ENCODE peak calls at places on chromosomes 11 and 22, in four cellular contexts. I is mesenchymal stem cell, W is GM23338, D is K562. O is an unnamed sample.

GRCh38 chr11:29293825-29294224 is 723.0 kb downstream of the KCNA4 start:
- DNase-seq in I (peak; percentile 86), W (no peak), D (no peak), O (no peak)

GRCh38 chr11:518463-519202 is 11.6 kb upstream of the RNH1 start:
- DNase-seq in I (peak; percentile 94), W (peak; percentile 89), D (peak; percentile 94), O (peak; percentile 92)

GRCh38 chr11:9455722-9456121 is 5.1 kb upstream of the ZNF143 start:
- DNase-seq in I (no peak), W (no peak), D (no peak), O (no peak)

GRCh38 chr11:122898799-122899198 is 16.2 kb downstream of the JHY start:
- DNase-seq in I (no peak), W (no peak), D (no peak), O (no peak)

GRCh38 chr11:120925944-120926343 is 98.0 kb upstream of the TBCEL start:
- DNase-seq in I (no peak), W (no peak), D (no peak), O (no peak)

GRCh38 chr11:104876324-104876723 is 21.9 kb downstream of the CASP12 start:
- DNase-seq in I (peak; percentile 18), W (no peak), D (no peak), O (no peak)

GRCh38 chr11:74932797-74933196 is 16.1 kb downstream of the XRRA1 start:
- DNase-seq in I (peak; percentile 32), W (no peak), D (no peak), O (no peak)

GRCh38 chr22:32880906-32881596 is 79.5 kb downstream of the TIMP3 start:
- DNase-seq in I (peak; percentile 82), W (no peak), D (peak; percentile 78), O (no peak)

GRCh38 chr22:38974170-38974825 is 7.8 kb upstream of the APOBEC3B start:
- DNase-seq in I (no peak), W (no peak), D (no peak), O (no peak)

GRCh38 chr22:49712195-49712791 is 115.4 kb downstream of the BRD1 start:
- DNase-seq in I (no peak), W (no peak), D (peak; percentile 57), O (no peak)

GRCh38 chr22:31269892-31270574 is 22.3 kb downstream of the PIK3IP1 start:
- DNase-seq in I (no peak), W (peak; percentile 79), D (no peak), O (no peak)

GRCh38 chr11:37141707-37142106 is 543.7 kb upstream of the RAG2 start:
- DNase-seq in I (no peak), W (no peak), D (no peak), O (no peak)

GRCh38 chr22:31983911-31984661 is 39.8 kb downstream of the YWHAH start:
- DNase-seq in I (no peak), W (no peak), D (no peak), O (no peak)

GRCh38 chr11:30786392-30787120 is 200.4 kb upstream of the MPPED2 start:
- DNase-seq in I (no peak), W (no peak), D (no peak), O (no peak)

GRCh38 chr11:59199546-59200420 is 12.9 kb downstream of the MPEG1 start:
- DNase-seq in I (no peak), W (no peak), D (no peak), O (no peak)

GRCh38 chr22:31185056-31185455 is 25.1 kb downstream of the RNF185 start:
- DNase-seq in I (peak; percentile 33), W (no peak), D (no peak), O (no peak)

GRCh38 chr11:18522388-18522787 is 4.4 kb downstream of the TSG101 start:
- DNase-seq in I (peak; percentile 33), W (peak; percentile 54), D (no peak), O (no peak)

GRCh38 chr11:2994336-2994730 is 2.2 kb upstream of the NAP1L4 start:
- DNase-seq in I (no peak), W (no peak), D (no peak), O (no peak)

GRCh38 chr11:75520688-75521087 is 5.1 kb downstream of the GDPD5 start:
- DNase-seq in I (no peak), W (no peak), D (no peak), O (no peak)

GRCh38 chr11:96215094-96215782 is 127.8 kb downstream of the MAML2 start:
- DNase-seq in I (peak; percentile 92), W (no peak), D (no peak), O (no peak)

GRCh38 chr11:93939084-93939780 is 81.9 kb upstream of the HEPHL1 start:
- DNase-seq in I (no peak), W (no peak), D (no peak), O (peak; percentile 71)

GRCh38 chr11:19919050-19919561 is 206.5 kb downstream of the NAV2 start:
- DNase-seq in I (peak; percentile 89), W (no peak), D (no peak), O (peak; percentile 99)

GRCh38 chr11:70668204-70669202 is 270.2 kb downstream of the CTTN start:
- DNase-seq in I (no peak), W (no peak), D (no peak), O (peak; percentile 56)

GRCh38 chr22:12601870-12602779 is 2925.9 kb upstream of the OR11H1 start:
- DNase-seq in I (no peak), W (no peak), D (peak; percentile 80), O (no peak)

GRCh38 chr11:44399968-44400367 is 90.0 kb upstream of the ALX4 start:
- DNase-seq in I (no peak), W (no peak), D (no peak), O (peak; percentile 23)

GRCh38 chr22:35850831-35851230 is 133.2 kb downstream of the APOL5 start:
- DNase-seq in I (no peak), W (no peak), D (no peak), O (no peak)

GRCh38 chr22:35540600-35541253 is at the start of gene RASD2:
- DNase-seq in I (peak; percentile 51), W (peak; percentile 67), D (no peak), O (peak; percentile 43)

GRCh38 chr22:43859621-43860020 is 2.7 kb downstream of the SULT4A1 start:
- DNase-seq in I (no peak), W (no peak), D (no peak), O (no peak)

GRCh38 chr11:44988981-44989635 is 38.4 kb upstream of the TP53I11 start:
- DNase-seq in I (no peak), W (no peak), D (no peak), O (no peak)

GRCh38 chr22:36673821-36674220 is 29.7 kb downstream of the CACNG2 start:
- DNase-seq in I (no peak), W (no peak), D (no peak), O (no peak)

GRCh38 chr11:40037005-40037404 is 1422.4 kb downstream of the LRRC4C start:
- DNase-seq in I (no peak), W (peak; percentile 19), D (no peak), O (no peak)

GRCh38 chr11:101224221-101224620 is 94.6 kb upstream of the PGR start:
- DNase-seq in I (no peak), W (no peak), D (no peak), O (no peak)

GRCh38 chr11:128929991-128930390 is 12.7 kb downstream of the TP53AIP1 start:
- DNase-seq in I (no peak), W (no peak), D (no peak), O (no peak)

GRCh38 chr11:63573881-63574855 is 11.0 kb upstream of the PLAAT2 start:
- DNase-seq in I (peak; percentile 82), W (no peak), D (peak; percentile 34), O (no peak)
- H2AFZ ChIP-seq in I (no peak overlapping the region), W (no peak overlapping the region), D (peak overlapping the region; percentile 88), O (no peak overlapping the region)

GRCh38 chr11:118621071-118621815 is 13.8 kb downstream of the PHLDB1 start:
- DNase-seq in I (peak; percentile 94), W (peak; percentile 95), D (peak; percentile 91), O (peak; percentile 91)
- H2AFZ ChIP-seq in I (no peak overlapping the region), W (peak overlapping the region; percentile 81), D (peak overlapping the region; percentile 85), O (peak overlapping the region; percentile 80)

GRCh38 chr11:13668957-13669521 is 571 bp downstream of the FAR1 start:
- DNase-seq in I (peak; percentile 54), W (peak; percentile 49), D (peak; percentile 76), O (peak; percentile 19)
- H2AFZ ChIP-seq in I (peak overlapping the region; percentile 93), W (peak overlapping the region; percentile 12), D (peak overlapping the region; percentile 42), O (peak overlapping the region; percentile 80)

GRCh38 chr11:65212226-65212801 is 30.6 kb downstream of the CAPN1 start:
- DNase-seq in I (no peak), W (peak; percentile 46), D (peak; percentile 38), O (no peak)

GRCh38 chr11:65215441-65216076 is 33.8 kb downstream of the CAPN1 start:
- DNase-seq in I (no peak), W (no peak), D (no peak), O (peak; percentile 71)

GRCh38 chr11:65211293-65212105 is 29.8 kb downstream of the CAPN1 start:
- DNase-seq in I (no peak), W (no peak), D (no peak), O (no peak)

GRCh38 chr11:65214212-65214845 is 32.6 kb downstream of the CAPN1 start:
- DNase-seq in I (no peak), W (no peak), D (no peak), O (no peak)

GRCh38 chr11:65213322-65214211 is 31.8 kb downstream of the CAPN1 start:
- DNase-seq in I (no peak), W (peak; percentile 95), D (peak; percentile 39), O (peak; percentile 92)
- H2AFZ ChIP-seq in I (no peak overlapping the region), W (no peak overlapping the region), D (no peak overlapping the region), O (no peak overlapping the region)

GRCh38 chr11:61152816-61153592 is 8.2 kb downstream of the VPS37C start:
- DNase-seq in I (peak; percentile 90), W (no peak), D (no peak), O (peak; percentile 62)
- H2AFZ ChIP-seq in I (no peak overlapping the region), W (no peak overlapping the region), D (no peak overlapping the region), O (peak overlapping the region; percentile 14)

DNA sequence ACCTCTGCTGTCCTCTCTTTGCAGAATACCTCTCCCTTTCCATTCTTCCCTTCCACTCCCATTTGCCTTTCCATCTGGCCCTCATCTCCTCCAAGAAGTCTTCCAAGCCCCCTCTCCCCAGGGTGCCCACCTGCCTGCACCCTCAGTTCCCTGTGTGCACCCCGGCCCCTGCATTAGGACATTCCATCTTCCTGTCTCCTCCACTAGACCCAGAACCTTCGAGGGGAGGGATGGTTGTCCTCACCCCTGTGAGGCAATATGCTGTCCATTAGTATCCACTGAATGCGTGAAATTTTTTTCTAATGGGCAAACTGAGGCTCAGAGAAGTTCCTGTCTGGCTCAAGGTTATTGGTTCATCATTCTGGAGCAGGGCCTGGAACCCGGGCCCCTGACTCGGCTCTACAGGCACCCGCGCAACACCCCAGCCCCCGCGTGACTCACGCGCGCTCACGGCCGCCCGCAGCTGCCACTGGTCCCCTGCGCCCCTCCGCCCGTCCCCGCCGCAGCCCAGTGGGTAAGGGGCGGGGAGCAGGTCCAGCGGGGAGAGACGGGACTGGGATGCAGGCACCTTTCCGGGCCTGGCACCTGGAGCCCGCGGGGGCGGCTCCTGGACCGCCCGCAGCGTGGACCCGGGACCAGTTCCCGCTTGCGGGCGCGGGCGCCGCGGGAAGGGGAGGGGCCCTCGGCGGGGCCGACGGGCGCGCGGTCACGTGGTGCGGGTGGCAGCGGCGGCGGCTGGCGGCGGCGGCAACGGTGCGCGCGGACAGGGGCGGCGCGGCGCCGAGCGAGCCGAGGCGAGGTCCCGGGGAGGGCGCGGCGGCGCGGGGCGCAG is 7.0 kb downstream of the SEPTIN3 start:
- DNase-seq in I (no peak), W (peak; percentile 61), D (peak; percentile 74), O (no peak)
- H2AFZ ChIP-seq in I (no peak overlapping the region), W (peak overlapping the region; percentile 96), D (no peak overlapping the region), O (no peak overlapping the region)